ENCODE peak calls at places on chromosomes 5 and 9, in five cellular contexts. Z, J, E, M and L are unnamed samples.

GRCh38 chr9:2125909-2126308 is 110.8 kb downstream of the SMARCA2 start:
- DNase-seq in M (no peak), Z (no peak), E (no peak), J (no peak), L (no peak)

GRCh38 chr5:39080597-39081204 is 6.5 kb upstream of the RICTOR start:
- DNase-seq in E (peak), M (peak), Z (peak), J (peak), L (peak)

GRCh38 chr5:179323026-179323571 is 22.2 kb downstream of the ADAMTS2 start:
- DNase-seq in J (no peak), M (no peak), E (peak), Z (no peak), L (no peak)

GRCh38 chr5:177371705-177372533 is 12.3 kb upstream of the SLC34A1 start:
- DNase-seq in M (no peak), E (no peak), J (no peak), Z (no peak), L (no peak)

GRCh38 chr9:35733109-35733541 is 659 bp downstream of the CREB3 start:
- DNase-seq in Z (no peak), E (no peak), M (peak), J (peak), L (peak)

GRCh38 chr9:33465596-33466564 is 7.8 kb downstream of the NOL6 start:
- DNase-seq in Z (no peak), E (no peak), M (no peak), J (no peak), L (no peak)

GRCh38 chr9:22052376-22052945 is 43.4 kb upstream of the CDKN2B start:
- DNase-seq in E (no peak), J (no peak), Z (no peak), M (no peak), L (no peak)

GRCh38 chr5:41432481-41433253 is 77.7 kb downstream of the PLCXD3 start:
- DNase-seq in Z (no peak), M (no peak), E (no peak), J (no peak), L (peak)

GRCh38 chr5:142745268-142745667 is 24.9 kb upstream of the ARHGAP26 start:
- DNase-seq in J (no peak), E (no peak), Z (peak), M (no peak), L (no peak)

GRCh38 chr5:16931334-16932110 is 4.6 kb downstream of the MYO10 start:
- DNase-seq in E (no peak), M (no peak), Z (no peak), J (no peak), L (no peak)

GRCh38 chr5:74384851-74385250 is 255.7 kb downstream of the ENC1 start:
- DNase-seq in E (no peak), M (no peak), Z (no peak), J (no peak), L (no peak)

GRCh38 chr9:107243757-107244156 is 39.3 kb upstream of the RAD23B start:
- DNase-seq in Z (no peak), E (no peak), J (no peak), M (peak), L (peak)

GRCh38 chr5:111116550-111116949 is 24.4 kb downstream of the WDR36 start:
- DNase-seq in Z (no peak), M (no peak), E (no peak), J (no peak), L (no peak)

GRCh38 chr9:71680189-71680983 is 87.9 kb downstream of the CEMIP2 start:
- DNase-seq in E (no peak), Z (no peak), M (no peak), J (peak), L (no peak)

GRCh38 chr9:120873512-120873911 is 3.5 kb downstream of the PHF19 start:
- DNase-seq in E (no peak), J (peak), Z (no peak), M (no peak), L (no peak)

GRCh38 chr5:98144710-98145109 is 628.8 kb upstream of the RGMB start:
- DNase-seq in E (no peak), M (no peak), Z (no peak), J (no peak), L (no peak)

GRCh38 chr9:121636411-121636865 is 15.0 kb upstream of the DAB2IP start:
- DNase-seq in M (no peak), J (no peak), Z (peak), E (peak), L (no peak)

GRCh38 chr9:78115073-78115472 is 83.5 kb upstream of the GNAQ start:
- DNase-seq in Z (no peak), J (no peak), M (peak), E (no peak), L (no peak)

GRCh38 chr9:122020398-122020797 is 72.7 kb downstream of the TTLL11 start:
- DNase-seq in Z (no peak), E (no peak), M (no peak), J (no peak), L (no peak)

GRCh38 chr5:95881833-95882232 is 59.3 kb upstream of the GLRX start:
- DNase-seq in J (no peak), M (no peak), E (no peak), Z (no peak), L (no peak)

DNA sequence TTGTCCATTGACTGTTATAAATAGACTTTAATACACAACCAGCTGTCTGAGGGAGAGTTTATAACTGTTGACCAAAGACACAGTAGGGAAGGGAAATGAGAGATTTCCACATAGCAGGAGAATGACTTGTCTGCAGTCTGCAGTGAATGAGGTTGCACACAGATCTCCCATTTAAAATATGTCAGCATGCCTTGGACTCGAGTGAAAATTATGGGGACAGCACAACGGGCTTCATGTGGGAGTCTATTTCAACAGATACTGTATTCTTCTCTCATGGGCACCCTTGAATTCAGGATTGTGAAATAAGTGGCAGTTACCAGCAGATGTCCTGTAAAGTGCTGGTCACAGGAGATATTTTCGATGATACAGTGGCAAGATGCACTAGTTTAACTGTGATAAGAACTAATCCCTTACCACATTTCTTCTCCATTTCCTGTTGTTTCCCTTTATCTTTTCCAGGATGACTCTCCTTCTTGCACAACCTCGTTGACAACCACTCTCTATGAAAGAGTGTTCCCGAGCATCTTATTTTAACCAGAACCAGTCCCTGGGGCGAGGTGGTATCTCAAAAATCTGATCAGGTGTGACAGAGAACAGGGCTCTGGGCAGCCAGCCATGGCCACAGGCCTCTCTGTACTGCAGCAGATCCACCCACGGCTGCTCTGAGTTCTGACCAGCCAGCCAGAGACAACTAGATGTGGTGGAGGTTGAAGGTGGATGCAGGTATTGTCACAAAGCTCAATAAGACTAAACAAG is 51.5 kb upstream of the MAP3K1 start:
- DNase-seq in J (no peak), Z (no peak), M (peak), E (no peak), L (no peak)
- TF ChIP-seq CTCF in J (no peak), Z (no peak), M (no peak), E (no peak), L (no peak)

DNA sequence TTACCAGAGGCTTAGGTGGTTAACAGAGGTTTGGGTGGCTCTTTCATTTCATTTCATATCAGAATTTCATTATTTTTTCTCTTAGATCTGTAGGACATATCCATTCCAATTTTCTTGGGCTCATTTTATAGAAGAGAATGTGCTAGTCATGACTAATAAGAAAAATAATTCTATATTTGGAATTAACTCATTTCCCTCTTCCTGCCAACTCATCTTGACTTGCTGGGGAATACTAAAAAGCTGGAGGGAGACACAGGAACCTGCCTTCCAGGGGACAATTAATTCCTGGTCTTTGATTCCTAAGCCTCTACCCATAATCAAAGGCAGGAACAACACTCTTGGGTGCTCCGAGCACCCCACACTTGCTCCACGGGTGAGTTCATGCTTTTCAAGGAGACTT is 273.7 kb downstream of the NPR3 start:
- DNase-seq in E (no peak), Z (no peak), J (no peak), M (no peak), L (no peak)
- H3K4me3 ChIP-seq in E (no peak), Z (no peak), J (no peak), M (no peak), L (no peak)

GRCh38 chr9:131546336-131547084 is 1.2 kb downstream of the PRRT1B start:
- DNase-seq in M (no peak), Z (no peak), E (no peak), J (peak), L (no peak)
- TF ChIP-seq CTCF in M (no peak), Z (no peak), E (no peak), J (no peak), L (no peak)

GRCh38 chr5:107700486-107700885 is 29.7 kb upstream of the EFNA5 start:
- DNase-seq in M (no peak), E (no peak), Z (no peak), J (no peak), L (no peak)
- H3K4me3 ChIP-seq in M (no peak), E (no peak), Z (no peak), J (no peak), L (no peak)

DNA sequence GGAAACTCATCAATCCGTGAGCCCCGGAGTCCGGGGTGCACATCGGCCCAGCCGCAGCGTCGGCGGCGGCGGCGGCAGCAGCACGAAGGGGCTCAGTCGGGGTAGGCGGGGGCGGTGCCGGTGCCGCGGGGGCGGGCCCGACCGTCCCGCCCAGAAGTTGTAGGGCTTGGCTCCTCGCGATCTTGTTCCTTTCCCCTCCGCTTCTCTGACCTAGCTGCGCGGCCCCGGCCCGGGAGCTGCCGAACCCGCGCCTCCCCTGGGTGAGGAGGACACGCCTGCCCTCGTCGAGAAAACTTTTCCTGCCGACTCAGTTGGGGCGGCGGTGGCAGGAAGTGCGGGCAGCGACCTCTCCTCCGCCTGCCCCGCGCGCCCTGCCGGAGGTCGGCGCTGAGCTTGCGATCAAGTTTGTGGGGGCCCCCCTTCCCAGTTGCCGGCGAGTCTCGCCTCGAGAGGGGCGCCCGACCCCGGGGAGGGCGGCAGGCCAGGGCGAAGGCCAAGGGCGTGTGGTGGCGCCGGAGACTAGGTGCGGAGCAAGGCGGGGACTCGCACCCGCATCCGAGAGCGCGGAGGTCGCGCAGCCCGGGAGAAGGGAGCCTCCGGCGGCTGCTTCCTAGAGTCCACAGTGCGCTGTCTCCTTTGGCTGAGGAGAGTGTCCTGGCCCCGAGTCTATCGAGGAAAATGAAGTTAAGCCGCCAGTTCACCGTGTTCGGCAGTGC is at the start of gene MAN2A1:
- DNase-seq in J (peak), E (peak), M (peak), Z (peak), L (no peak)
- TF ChIP-seq CTCF in J (no peak), E (no peak), M (peak), Z (no peak), L (peak)